ENCODE peak calls at places on chromosomes 3 and 15, in seven cellular contexts. One of them, this sample, is unnamed.

GRCh38 chr15:94041731-94042130 is 189.6 kb upstream of the MCTP2 start:
- DNase-seq in cardiac septum: no peak
- DNase-seq in NB4: no peak
- DNase-seq in EL: no peak
- DNase-seq in fibroblast of lung: no peak
- DNase-seq in stimulated activated CD4-positive, alpha-beta T cell treated with anti-CD3 and anti-CD28 coated beads, Interleukin-1b, Interleukin-23, amount 100 ng/mL, for 24 hours: no peak
- DNase-seq in activated CD4-positive, alpha-beta T cell treated with anti-CD3 and anti-CD28 coated beads for 1 hour: no peak
- DNase-seq in this sample: no peak

GRCh38 chr3:66236281-66236680 is 15.5 kb downstream of the SLC25A26 start:
- DNase-seq in cardiac septum: no peak
- DNase-seq in NB4: peak; percentile 11
- DNase-seq in EL: peak; percentile 4
- DNase-seq in fibroblast of lung: no peak
- DNase-seq in stimulated activated CD4-positive, alpha-beta T cell treated with anti-CD3 and anti-CD28 coated beads, Interleukin-1b, Interleukin-23, amount 100 ng/mL, for 24 hours: no peak
- DNase-seq in activated CD4-positive, alpha-beta T cell treated with anti-CD3 and anti-CD28 coated beads for 1 hour: no peak
- DNase-seq in this sample: no peak

GRCh38 chr3:13877911-13878710 is 1.8 kb downstream of the WNT7A start:
- DNase-seq in cardiac septum: peak; percentile 55
- DNase-seq in NB4: no peak
- DNase-seq in EL: no peak
- DNase-seq in fibroblast of lung: no peak
- DNase-seq in stimulated activated CD4-positive, alpha-beta T cell treated with anti-CD3 and anti-CD28 coated beads, Interleukin-1b, Interleukin-23, amount 100 ng/mL, for 24 hours: no peak
- DNase-seq in activated CD4-positive, alpha-beta T cell treated with anti-CD3 and anti-CD28 coated beads for 1 hour: no peak
- DNase-seq in this sample: no peak

GRCh38 chr15:91853968-91854943 is 748 bp downstream of the SLCO3A1 start:
- DNase-seq in cardiac septum: peak; percentile 81
- DNase-seq in NB4: peak; percentile 81
- DNase-seq in EL: peak; percentile 13
- DNase-seq in fibroblast of lung: peak; percentile 10
- DNase-seq in stimulated activated CD4-positive, alpha-beta T cell treated with anti-CD3 and anti-CD28 coated beads, Interleukin-1b, Interleukin-23, amount 100 ng/mL, for 24 hours: no peak
- DNase-seq in activated CD4-positive, alpha-beta T cell treated with anti-CD3 and anti-CD28 coated beads for 1 hour: peak; percentile 24
- DNase-seq in this sample: peak; percentile 90

GRCh38 chr3:29871087-29871486 is 590.2 kb downstream of the RBMS3 start:
- DNase-seq in cardiac septum: no peak
- DNase-seq in NB4: peak; percentile 2
- DNase-seq in EL: peak; percentile 1
- DNase-seq in fibroblast of lung: no peak
- DNase-seq in stimulated activated CD4-positive, alpha-beta T cell treated with anti-CD3 and anti-CD28 coated beads, Interleukin-1b, Interleukin-23, amount 100 ng/mL, for 24 hours: no peak
- DNase-seq in activated CD4-positive, alpha-beta T cell treated with anti-CD3 and anti-CD28 coated beads for 1 hour: no peak
- DNase-seq in this sample: no peak

GRCh38 chr3:174822320-174822719 is 36.8 kb upstream of the NAALADL2 start:
- DNase-seq in cardiac septum: no peak
- DNase-seq in NB4: no peak
- DNase-seq in EL: no peak
- DNase-seq in fibroblast of lung: no peak
- DNase-seq in stimulated activated CD4-positive, alpha-beta T cell treated with anti-CD3 and anti-CD28 coated beads, Interleukin-1b, Interleukin-23, amount 100 ng/mL, for 24 hours: no peak
- DNase-seq in activated CD4-positive, alpha-beta T cell treated with anti-CD3 and anti-CD28 coated beads for 1 hour: no peak
- DNase-seq in this sample: no peak

GRCh38 chr3:52372822-52373504 is 56.8 kb downstream of the DNAH1 start:
- DNase-seq in cardiac septum: no peak
- DNase-seq in NB4: peak; percentile 87
- DNase-seq in EL: no peak
- DNase-seq in fibroblast of lung: no peak
- DNase-seq in stimulated activated CD4-positive, alpha-beta T cell treated with anti-CD3 and anti-CD28 coated beads, Interleukin-1b, Interleukin-23, amount 100 ng/mL, for 24 hours: no peak
- DNase-seq in activated CD4-positive, alpha-beta T cell treated with anti-CD3 and anti-CD28 coated beads for 1 hour: no peak
- DNase-seq in this sample: peak; percentile 89

GRCh38 chr3:168894204-168894603 is 769.3 kb downstream of the MECOM start:
- DNase-seq in cardiac septum: no peak
- DNase-seq in NB4: no peak
- DNase-seq in EL: no peak
- DNase-seq in fibroblast of lung: no peak
- DNase-seq in stimulated activated CD4-positive, alpha-beta T cell treated with anti-CD3 and anti-CD28 coated beads, Interleukin-1b, Interleukin-23, amount 100 ng/mL, for 24 hours: no peak
- DNase-seq in activated CD4-positive, alpha-beta T cell treated with anti-CD3 and anti-CD28 coated beads for 1 hour: no peak
- DNase-seq in this sample: no peak

GRCh38 chr15:48856947-48857346 is 21.0 kb upstream of the EID1 start:
- DNase-seq in cardiac septum: no peak
- DNase-seq in NB4: no peak
- DNase-seq in EL: peak; percentile 39
- DNase-seq in fibroblast of lung: peak; percentile 45
- DNase-seq in stimulated activated CD4-positive, alpha-beta T cell treated with anti-CD3 and anti-CD28 coated beads, Interleukin-1b, Interleukin-23, amount 100 ng/mL, for 24 hours: no peak
- DNase-seq in activated CD4-positive, alpha-beta T cell treated with anti-CD3 and anti-CD28 coated beads for 1 hour: no peak
- DNase-seq in this sample: no peak

GRCh38 chr3:43142472-43142871 is 36.6 kb upstream of the POMGNT2 start:
- DNase-seq in cardiac septum: no peak
- DNase-seq in NB4: no peak
- DNase-seq in EL: no peak
- DNase-seq in fibroblast of lung: no peak
- DNase-seq in stimulated activated CD4-positive, alpha-beta T cell treated with anti-CD3 and anti-CD28 coated beads, Interleukin-1b, Interleukin-23, amount 100 ng/mL, for 24 hours: no peak
- DNase-seq in activated CD4-positive, alpha-beta T cell treated with anti-CD3 and anti-CD28 coated beads for 1 hour: no peak
- DNase-seq in this sample: no peak

GRCh38 chr3:9701006-9701405 is 2.6 kb upstream of the CPNE9 start:
- DNase-seq in cardiac septum: no peak
- DNase-seq in NB4: no peak
- DNase-seq in EL: no peak
- DNase-seq in fibroblast of lung: no peak
- DNase-seq in stimulated activated CD4-positive, alpha-beta T cell treated with anti-CD3 and anti-CD28 coated beads, Interleukin-1b, Interleukin-23, amount 100 ng/mL, for 24 hours: no peak
- DNase-seq in activated CD4-positive, alpha-beta T cell treated with anti-CD3 and anti-CD28 coated beads for 1 hour: no peak
- DNase-seq in this sample: peak; percentile 23

GRCh38 chr15:62482715-62483429 is 317.8 kb upstream of the C2CD4B start:
- DNase-seq in cardiac septum: no peak
- DNase-seq in NB4: peak; percentile 69
- DNase-seq in EL: peak; percentile 65
- DNase-seq in fibroblast of lung: no peak
- DNase-seq in stimulated activated CD4-positive, alpha-beta T cell treated with anti-CD3 and anti-CD28 coated beads, Interleukin-1b, Interleukin-23, amount 100 ng/mL, for 24 hours: no peak
- DNase-seq in activated CD4-positive, alpha-beta T cell treated with anti-CD3 and anti-CD28 coated beads for 1 hour: no peak
- DNase-seq in this sample: no peak

GRCh38 chr3:34218706-34219105 is 420.3 kb downstream of the PDCD6IP start:
- DNase-seq in cardiac septum: no peak
- DNase-seq in NB4: no peak
- DNase-seq in EL: no peak
- DNase-seq in fibroblast of lung: no peak
- DNase-seq in stimulated activated CD4-positive, alpha-beta T cell treated with anti-CD3 and anti-CD28 coated beads, Interleukin-1b, Interleukin-23, amount 100 ng/mL, for 24 hours: no peak
- DNase-seq in activated CD4-positive, alpha-beta T cell treated with anti-CD3 and anti-CD28 coated beads for 1 hour: no peak
- DNase-seq in this sample: no peak

GRCh38 chr3:133573629-133574194 is at the start of gene CDV3:
- DNase-seq in cardiac septum: peak; percentile 85
- DNase-seq in NB4: no peak
- DNase-seq in EL: no peak
- DNase-seq in fibroblast of lung: no peak
- DNase-seq in stimulated activated CD4-positive, alpha-beta T cell treated with anti-CD3 and anti-CD28 coated beads, Interleukin-1b, Interleukin-23, amount 100 ng/mL, for 24 hours: no peak
- DNase-seq in activated CD4-positive, alpha-beta T cell treated with anti-CD3 and anti-CD28 coated beads for 1 hour: no peak
- DNase-seq in this sample: no peak

GRCh38 chr3:36373084-36373483 is 7.2 kb upstream of the STAC start:
- DNase-seq in cardiac septum: no peak
- DNase-seq in NB4: no peak
- DNase-seq in EL: peak; percentile 66
- DNase-seq in fibroblast of lung: peak; percentile 73
- DNase-seq in stimulated activated CD4-positive, alpha-beta T cell treated with anti-CD3 and anti-CD28 coated beads, Interleukin-1b, Interleukin-23, amount 100 ng/mL, for 24 hours: no peak
- DNase-seq in activated CD4-positive, alpha-beta T cell treated with anti-CD3 and anti-CD28 coated beads for 1 hour: no peak
- DNase-seq in this sample: no peak

GRCh38 chr15:60551781-60552161 is 72.8 kb upstream of the ICE2 start:
- DNase-seq in cardiac septum: no peak
- DNase-seq in NB4: no peak
- DNase-seq in EL: no peak
- DNase-seq in fibroblast of lung: no peak
- DNase-seq in stimulated activated CD4-positive, alpha-beta T cell treated with anti-CD3 and anti-CD28 coated beads, Interleukin-1b, Interleukin-23, amount 100 ng/mL, for 24 hours: no peak
- DNase-seq in activated CD4-positive, alpha-beta T cell treated with anti-CD3 and anti-CD28 coated beads for 1 hour: no peak
- DNase-seq in this sample: no peak

GRCh38 chr3:42159706-42160472 is 68.7 kb downstream of the TRAK1 start:
- DNase-seq in cardiac septum: no peak
- DNase-seq in NB4: no peak
- DNase-seq in EL: peak; percentile 13
- DNase-seq in fibroblast of lung: no peak
- DNase-seq in stimulated activated CD4-positive, alpha-beta T cell treated with anti-CD3 and anti-CD28 coated beads, Interleukin-1b, Interleukin-23, amount 100 ng/mL, for 24 hours: no peak
- DNase-seq in activated CD4-positive, alpha-beta T cell treated with anti-CD3 and anti-CD28 coated beads for 1 hour: no peak
- DNase-seq in this sample: peak; percentile 77

GRCh38 chr3:193140381-193140780 is 100.6 kb upstream of the PLAAT1 start:
- DNase-seq in cardiac septum: no peak
- DNase-seq in NB4: no peak
- DNase-seq in EL: no peak
- DNase-seq in fibroblast of lung: no peak
- DNase-seq in stimulated activated CD4-positive, alpha-beta T cell treated with anti-CD3 and anti-CD28 coated beads, Interleukin-1b, Interleukin-23, amount 100 ng/mL, for 24 hours: no peak
- DNase-seq in activated CD4-positive, alpha-beta T cell treated with anti-CD3 and anti-CD28 coated beads for 1 hour: no peak
- DNase-seq in this sample: no peak

GRCh38 chr15:59166601-59167265 is 39.9 kb upstream of the LDHAL6B start:
- DNase-seq in cardiac septum: no peak
- DNase-seq in NB4: no peak
- DNase-seq in EL: no peak
- DNase-seq in fibroblast of lung: no peak
- DNase-seq in stimulated activated CD4-positive, alpha-beta T cell treated with anti-CD3 and anti-CD28 coated beads, Interleukin-1b, Interleukin-23, amount 100 ng/mL, for 24 hours: no peak
- DNase-seq in activated CD4-positive, alpha-beta T cell treated with anti-CD3 and anti-CD28 coated beads for 1 hour: no peak
- DNase-seq in this sample: no peak

GRCh38 chr3:39255503-39256325 is 24.1 kb downstream of the CX3CR1 start:
- DNase-seq in cardiac septum: no peak
- DNase-seq in NB4: peak; percentile 96
- DNase-seq in EL: no peak
- DNase-seq in fibroblast of lung: no peak
- DNase-seq in stimulated activated CD4-positive, alpha-beta T cell treated with anti-CD3 and anti-CD28 coated beads, Interleukin-1b, Interleukin-23, amount 100 ng/mL, for 24 hours: no peak
- DNase-seq in activated CD4-positive, alpha-beta T cell treated with anti-CD3 and anti-CD28 coated beads for 1 hour: no peak
- DNase-seq in this sample: peak; percentile 89

GRCh38 chr3:45078910-45079522 is 52.9 kb downstream of the CLEC3B start:
- DNase-seq in cardiac septum: no peak
- DNase-seq in NB4: peak; percentile 64
- DNase-seq in EL: no peak
- DNase-seq in fibroblast of lung: peak; percentile 66
- DNase-seq in stimulated activated CD4-positive, alpha-beta T cell treated with anti-CD3 and anti-CD28 coated beads, Interleukin-1b, Interleukin-23, amount 100 ng/mL, for 24 hours: no peak
- DNase-seq in activated CD4-positive, alpha-beta T cell treated with anti-CD3 and anti-CD28 coated beads for 1 hour: no peak
- DNase-seq in this sample: no peak

GRCh38 chr15:64017082-64017588 is 29.1 kb downstream of the DAPK2 start:
- DNase-seq in cardiac septum: no peak
- DNase-seq in NB4: no peak
- DNase-seq in EL: peak; percentile 62
- DNase-seq in fibroblast of lung: no peak
- DNase-seq in stimulated activated CD4-positive, alpha-beta T cell treated with anti-CD3 and anti-CD28 coated beads, Interleukin-1b, Interleukin-23, amount 100 ng/mL, for 24 hours: no peak
- DNase-seq in activated CD4-positive, alpha-beta T cell treated with anti-CD3 and anti-CD28 coated beads for 1 hour: no peak
- DNase-seq in this sample: no peak

GRCh38 chr3:186090884-186091283 is 18.0 kb downstream of the ETV5 start:
- DNase-seq in cardiac septum: no peak
- DNase-seq in NB4: no peak
- DNase-seq in EL: no peak
- DNase-seq in fibroblast of lung: no peak
- DNase-seq in stimulated activated CD4-positive, alpha-beta T cell treated with anti-CD3 and anti-CD28 coated beads, Interleukin-1b, Interleukin-23, amount 100 ng/mL, for 24 hours: no peak
- DNase-seq in activated CD4-positive, alpha-beta T cell treated with anti-CD3 and anti-CD28 coated beads for 1 hour: no peak
- DNase-seq in this sample: no peak

GRCh38 chr15:63439536-63440264 is 58.1 kb upstream of the CA12 start:
- DNase-seq in cardiac septum: no peak
- DNase-seq in NB4: no peak
- DNase-seq in EL: peak; percentile 34
- DNase-seq in fibroblast of lung: no peak
- DNase-seq in stimulated activated CD4-positive, alpha-beta T cell treated with anti-CD3 and anti-CD28 coated beads, Interleukin-1b, Interleukin-23, amount 100 ng/mL, for 24 hours: no peak
- DNase-seq in activated CD4-positive, alpha-beta T cell treated with anti-CD3 and anti-CD28 coated beads for 1 hour: no peak
- DNase-seq in this sample: no peak

GRCh38 chr15:48433226-48433886 is 102.1 kb downstream of the DUT start:
- DNase-seq in cardiac septum: no peak
- DNase-seq in NB4: no peak
- DNase-seq in EL: peak; percentile 68
- DNase-seq in fibroblast of lung: peak; percentile 46
- DNase-seq in stimulated activated CD4-positive, alpha-beta T cell treated with anti-CD3 and anti-CD28 coated beads, Interleukin-1b, Interleukin-23, amount 100 ng/mL, for 24 hours: no peak
- DNase-seq in activated CD4-positive, alpha-beta T cell treated with anti-CD3 and anti-CD28 coated beads for 1 hour: no peak
- DNase-seq in this sample: no peak

GRCh38 chr3:50126287-50127211 is 28.6 kb upstream of the SEMA3F start:
- DNase-seq in cardiac septum: no peak
- DNase-seq in NB4: no peak
- DNase-seq in EL: peak; percentile 76
- DNase-seq in fibroblast of lung: peak; percentile 46
- DNase-seq in stimulated activated CD4-positive, alpha-beta T cell treated with anti-CD3 and anti-CD28 coated beads, Interleukin-1b, Interleukin-23, amount 100 ng/mL, for 24 hours: no peak
- DNase-seq in activated CD4-positive, alpha-beta T cell treated with anti-CD3 and anti-CD28 coated beads for 1 hour: no peak
- DNase-seq in this sample: peak; percentile 73

GRCh38 chr3:194824676-194825075 is 139.0 kb downstream of the FAM43A start:
- DNase-seq in cardiac septum: peak; percentile 90
- DNase-seq in NB4: no peak
- DNase-seq in EL: peak; percentile 9
- DNase-seq in fibroblast of lung: peak; percentile 13
- DNase-seq in stimulated activated CD4-positive, alpha-beta T cell treated with anti-CD3 and anti-CD28 coated beads, Interleukin-1b, Interleukin-23, amount 100 ng/mL, for 24 hours: no peak
- DNase-seq in activated CD4-positive, alpha-beta T cell treated with anti-CD3 and anti-CD28 coated beads for 1 hour: no peak
- DNase-seq in this sample: peak; percentile 57

GRCh38 chr15:70557506-70558258 is 205.7 kb downstream of the UACA start:
- DNase-seq in cardiac septum: no peak
- DNase-seq in NB4: no peak
- DNase-seq in EL: no peak
- DNase-seq in fibroblast of lung: no peak
- DNase-seq in stimulated activated CD4-positive, alpha-beta T cell treated with anti-CD3 and anti-CD28 coated beads, Interleukin-1b, Interleukin-23, amount 100 ng/mL, for 24 hours: no peak
- DNase-seq in activated CD4-positive, alpha-beta T cell treated with anti-CD3 and anti-CD28 coated beads for 1 hour: no peak
- DNase-seq in this sample: no peak

GRCh38 chr3:164779816-164780215 is 298.5 kb downstream of the SI start:
- DNase-seq in cardiac septum: no peak
- DNase-seq in NB4: no peak
- DNase-seq in EL: no peak
- DNase-seq in fibroblast of lung: no peak
- DNase-seq in stimulated activated CD4-positive, alpha-beta T cell treated with anti-CD3 and anti-CD28 coated beads, Interleukin-1b, Interleukin-23, amount 100 ng/mL, for 24 hours: no peak
- DNase-seq in activated CD4-positive, alpha-beta T cell treated with anti-CD3 and anti-CD28 coated beads for 1 hour: no peak
- DNase-seq in this sample: no peak

GRCh38 chr15:95215016-95215415 is 983.7 kb downstream of the MCTP2 start:
- DNase-seq in cardiac septum: no peak
- DNase-seq in NB4: no peak
- DNase-seq in EL: no peak
- DNase-seq in fibroblast of lung: no peak
- DNase-seq in stimulated activated CD4-positive, alpha-beta T cell treated with anti-CD3 and anti-CD28 coated beads, Interleukin-1b, Interleukin-23, amount 100 ng/mL, for 24 hours: no peak
- DNase-seq in activated CD4-positive, alpha-beta T cell treated with anti-CD3 and anti-CD28 coated beads for 1 hour: no peak
- DNase-seq in this sample: no peak

GRCh38 chr15:66078196-66078928 is 175.2 kb downstream of the MEGF11 start:
- DNase-seq in cardiac septum: peak; percentile 65
- DNase-seq in NB4: no peak
- DNase-seq in EL: no peak
- DNase-seq in fibroblast of lung: no peak
- DNase-seq in stimulated activated CD4-positive, alpha-beta T cell treated with anti-CD3 and anti-CD28 coated beads, Interleukin-1b, Interleukin-23, amount 100 ng/mL, for 24 hours: no peak
- DNase-seq in activated CD4-positive, alpha-beta T cell treated with anti-CD3 and anti-CD28 coated beads for 1 hour: no peak
- DNase-seq in this sample: peak; percentile 41

GRCh38 chr3:4866841-4867240 is 112.4 kb upstream of the BHLHE40 start:
- DNase-seq in cardiac septum: no peak
- DNase-seq in NB4: no peak
- DNase-seq in EL: no peak
- DNase-seq in fibroblast of lung: peak; percentile 82
- DNase-seq in stimulated activated CD4-positive, alpha-beta T cell treated with anti-CD3 and anti-CD28 coated beads, Interleukin-1b, Interleukin-23, amount 100 ng/mL, for 24 hours: no peak
- DNase-seq in activated CD4-positive, alpha-beta T cell treated with anti-CD3 and anti-CD28 coated beads for 1 hour: no peak
- DNase-seq in this sample: no peak

GRCh38 chr3:110577856-110578255 is 493.8 kb upstream of the NECTIN3 start:
- DNase-seq in cardiac septum: no peak
- DNase-seq in NB4: no peak
- DNase-seq in EL: peak; percentile 38
- DNase-seq in fibroblast of lung: no peak
- DNase-seq in stimulated activated CD4-positive, alpha-beta T cell treated with anti-CD3 and anti-CD28 coated beads, Interleukin-1b, Interleukin-23, amount 100 ng/mL, for 24 hours: no peak
- DNase-seq in activated CD4-positive, alpha-beta T cell treated with anti-CD3 and anti-CD28 coated beads for 1 hour: no peak
- DNase-seq in this sample: no peak

GRCh38 chr3:53077476-53078220 is 31.8 kb upstream of the SFMBT1 start:
- DNase-seq in cardiac septum: peak; percentile 72
- DNase-seq in NB4: no peak
- DNase-seq in EL: no peak
- DNase-seq in fibroblast of lung: no peak
- DNase-seq in stimulated activated CD4-positive, alpha-beta T cell treated with anti-CD3 and anti-CD28 coated beads, Interleukin-1b, Interleukin-23, amount 100 ng/mL, for 24 hours: no peak
- DNase-seq in activated CD4-positive, alpha-beta T cell treated with anti-CD3 and anti-CD28 coated beads for 1 hour: no peak
- DNase-seq in this sample: peak; percentile 64

GRCh38 chr3:30437172-30437571 is 169.2 kb upstream of the TGFBR2 start:
- DNase-seq in cardiac septum: no peak
- DNase-seq in NB4: peak; percentile 53
- DNase-seq in EL: peak; percentile 39
- DNase-seq in fibroblast of lung: peak; percentile 62
- DNase-seq in stimulated activated CD4-positive, alpha-beta T cell treated with anti-CD3 and anti-CD28 coated beads, Interleukin-1b, Interleukin-23, amount 100 ng/mL, for 24 hours: no peak
- DNase-seq in activated CD4-positive, alpha-beta T cell treated with anti-CD3 and anti-CD28 coated beads for 1 hour: no peak
- DNase-seq in this sample: no peak

GRCh38 chr3:87478716-87479115 is 202.3 kb upstream of the POU1F1 start:
- DNase-seq in cardiac septum: no peak
- DNase-seq in NB4: no peak
- DNase-seq in EL: no peak
- DNase-seq in fibroblast of lung: no peak
- DNase-seq in stimulated activated CD4-positive, alpha-beta T cell treated with anti-CD3 and anti-CD28 coated beads, Interleukin-1b, Interleukin-23, amount 100 ng/mL, for 24 hours: no peak
- DNase-seq in activated CD4-positive, alpha-beta T cell treated with anti-CD3 and anti-CD28 coated beads for 1 hour: no peak
- DNase-seq in this sample: no peak

GRCh38 chr15:81809543-81809942 is 236.3 kb downstream of the MEX3B start:
- DNase-seq in cardiac septum: no peak
- DNase-seq in NB4: peak; percentile 70
- DNase-seq in EL: peak; percentile 7
- DNase-seq in fibroblast of lung: peak; percentile 18
- DNase-seq in stimulated activated CD4-positive, alpha-beta T cell treated with anti-CD3 and anti-CD28 coated beads, Interleukin-1b, Interleukin-23, amount 100 ng/mL, for 24 hours: no peak
- DNase-seq in activated CD4-positive, alpha-beta T cell treated with anti-CD3 and anti-CD28 coated beads for 1 hour: no peak
- DNase-seq in this sample: no peak

GRCh38 chr3:177731644-177732268 is 534.5 kb upstream of the TBL1XR1 start:
- DNase-seq in cardiac septum: no peak
- DNase-seq in NB4: no peak
- DNase-seq in EL: peak; percentile 92
- DNase-seq in fibroblast of lung: peak; percentile 42
- DNase-seq in stimulated activated CD4-positive, alpha-beta T cell treated with anti-CD3 and anti-CD28 coated beads, Interleukin-1b, Interleukin-23, amount 100 ng/mL, for 24 hours: no peak
- DNase-seq in activated CD4-positive, alpha-beta T cell treated with anti-CD3 and anti-CD28 coated beads for 1 hour: no peak
- DNase-seq in this sample: no peak

This sample was measured in spleen.